ENCODE peak calls at places on chromosomes 16 and 17, in seven cellular contexts. Z is GM12878, A is H1, V is WTC11, G is HEK293T, J is HepG2, C is K562. O is an unnamed sample.

GRCh38 chr17:10631048-10631700 is 25.9 kb downstream of the MYH3 start:
- DNase-seq in Z (no peak), A (peak), V (peak), G (peak), J (no peak), C (peak), O (no peak)

GRCh38 chr17:11948791-11949190 is 48.5 kb downstream of the ZNF18 start:
- DNase-seq in Z (no peak), A (no peak), V (no peak), G (no peak), J (no peak), C (no peak), O (peak)

GRCh38 chr16:74291577-74292208 is 4.9 kb upstream of the PSMD7 start:
- DNase-seq in Z (no peak), A (no peak), V (no peak), G (no peak), J (no peak), C (no peak), O (no peak)

GRCh38 chr17:75998327-75998795 is 2.3 kb upstream of the CDK3 start:
- DNase-seq in Z (no peak), A (no peak), V (no peak), G (no peak), J (peak), C (no peak), O (no peak)

GRCh38 chr16:79508294-79508693 is 92.2 kb downstream of the MAF start:
- DNase-seq in Z (no peak), A (no peak), V (no peak), G (no peak), J (no peak), C (no peak), O (no peak)

GRCh38 chr17:29168079-29168758 is 12.0 kb downstream of the MYO18A start:
- DNase-seq in Z (no peak), A (no peak), V (no peak), G (no peak), J (no peak), C (no peak), O (no peak)

GRCh38 chr16:2483160-2483559 is 8.2 kb downstream of the TBC1D24 start:
- DNase-seq in Z (no peak), A (no peak), V (no peak), G (no peak), J (no peak), C (no peak), O (no peak)

GRCh38 chr16:81650982-81651562 is 128.0 kb upstream of the PLCG2 start:
- DNase-seq in Z (no peak), A (peak), V (peak), G (no peak), J (no peak), C (peak), O (no peak)

GRCh38 chr16:84726079-84726669 is 26.4 kb downstream of the USP10 start:
- DNase-seq in Z (no peak), A (peak), V (peak), G (peak), J (peak), C (peak), O (peak)

GRCh38 chr17:31492880-31493655 is 101.6 kb downstream of the RAB11FIP4 start:
- DNase-seq in Z (peak), A (no peak), V (no peak), G (no peak), J (no peak), C (peak), O (no peak)

GRCh38 chr17:31825961-31826691 is 32.9 kb downstream of the COPRS start:
- DNase-seq in Z (no peak), A (no peak), V (no peak), G (no peak), J (no peak), C (no peak), O (no peak)

GRCh38 chr16:80569440-80570105 is 28.8 kb downstream of the DYNLRB2 start:
- DNase-seq in Z (no peak), A (no peak), V (no peak), G (no peak), J (no peak), C (peak), O (no peak)

GRCh38 chr16:1290860-1291575 is 18.4 kb upstream of the UBE2I start:
- DNase-seq in Z (no peak), A (no peak), V (no peak), G (no peak), J (peak), C (no peak), O (no peak)

GRCh38 chr17:55347341-55347740 is 74.3 kb downstream of the MMD start:
- DNase-seq in Z (no peak), A (no peak), V (no peak), G (no peak), J (no peak), C (no peak), O (no peak)

GRCh38 chr17:55346658-55347057 is 75.0 kb downstream of the MMD start:
- DNase-seq in Z (no peak), A (no peak), V (no peak), G (no peak), J (no peak), C (no peak), O (no peak)

GRCh38 chr17:55351027-55351625 is 70.5 kb downstream of the MMD start:
- DNase-seq in Z (no peak), A (no peak), V (no peak), G (no peak), J (no peak), C (no peak), O (no peak)

GRCh38 chr17:55345132-55345531 is 76.5 kb downstream of the MMD start:
- DNase-seq in Z (no peak), A (no peak), V (no peak), G (no peak), J (no peak), C (no peak), O (no peak)

GRCh38 chr17:55348749-55349354 is 72.8 kb downstream of the MMD start:
- DNase-seq in Z (no peak), A (peak), V (peak), G (peak), J (peak), C (peak), O (peak)
- TF ChIP-seq SP1 in Z (no peak), A (no peak), V (no peak), G (no peak), J (peak), C (no peak), O (no peak)

DNA sequence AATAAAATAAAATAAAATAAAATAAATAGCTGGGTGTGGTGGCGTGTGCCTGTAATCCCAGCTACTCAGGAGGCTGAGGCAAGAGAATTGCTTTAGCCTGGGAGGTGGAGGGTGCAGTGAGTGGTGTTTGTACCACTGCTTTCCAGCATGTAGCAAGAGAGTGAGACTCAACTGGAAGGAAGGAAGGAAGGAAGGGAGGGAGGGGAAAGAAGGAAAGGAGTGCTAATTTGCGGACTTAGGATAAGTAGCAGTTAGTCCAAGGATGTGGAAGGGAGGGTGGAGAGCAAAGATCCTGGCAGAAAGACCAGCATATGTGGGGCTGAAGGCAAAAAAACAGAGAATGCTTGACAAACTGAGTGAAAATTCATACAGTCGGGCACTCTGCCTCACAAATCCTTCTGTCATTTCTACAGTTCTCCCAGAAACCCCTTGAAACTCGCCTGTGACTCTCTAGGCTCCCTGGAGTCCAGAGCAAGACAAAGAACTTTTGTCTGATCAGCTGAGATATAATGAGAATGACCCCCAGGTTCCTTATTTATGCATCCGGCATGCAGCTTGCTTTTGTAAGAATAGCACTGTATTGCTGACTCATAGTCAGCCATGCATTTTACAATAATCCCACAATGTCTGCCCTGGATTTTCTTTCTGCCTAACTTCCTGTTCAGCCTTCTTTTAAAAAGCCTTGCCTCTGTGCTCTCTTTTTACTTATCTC is 31.5 kb downstream of the CDK5RAP3 start:
- DNase-seq in Z (peak), A (no peak), V (no peak), G (no peak), J (peak), C (peak), O (no peak)
- TF ChIP-seq SP1 in Z (peak), A (no peak), V (no peak), G (no peak), J (no peak), C (no peak), O (peak)

DNA sequence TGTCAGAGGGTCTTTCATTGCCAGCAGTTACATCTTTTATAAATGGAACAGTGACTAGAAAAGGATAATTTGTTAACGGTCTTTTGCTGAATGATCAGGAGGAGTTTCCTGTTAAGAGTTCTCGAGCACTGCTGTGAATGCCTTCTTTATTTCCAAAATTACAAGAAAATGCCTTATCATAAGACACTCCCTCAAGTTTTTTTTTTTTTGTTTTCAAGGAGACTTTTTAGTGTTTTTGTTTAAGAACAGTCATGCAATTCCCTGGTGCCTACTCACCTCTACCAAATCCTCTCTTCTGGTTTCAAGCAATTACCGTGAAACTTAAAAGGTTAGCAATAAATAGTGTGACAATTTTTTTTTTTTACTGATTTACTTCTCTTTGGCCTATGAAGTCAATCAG is 19.0 kb upstream of the VWA3A start:
- DNase-seq in Z (no peak), A (no peak), V (no peak), G (no peak), J (no peak), C (no peak), O (no peak)
- TF ChIP-seq SP1 in Z (no peak), A (no peak), V (no peak), G (no peak), J (no peak), C (no peak), O (no peak)

GRCh38 chr17:17102176-17102575 is 59.9 kb downstream of the MPRIP start:
- DNase-seq in Z (no peak), A (no peak), V (no peak), G (no peak), J (no peak), C (no peak), O (no peak)

GRCh38 chr17:17096438-17097178 is 54.4 kb downstream of the MPRIP start:
- DNase-seq in Z (no peak), A (no peak), V (no peak), G (no peak), J (peak), C (no peak), O (no peak)

GRCh38 chr17:17103160-17103559 is 60.9 kb downstream of the MPRIP start:
- DNase-seq in Z (no peak), A (no peak), V (no peak), G (no peak), J (peak), C (no peak), O (no peak)

GRCh38 chr17:17097763-17098345 is 55.6 kb downstream of the MPRIP start:
- DNase-seq in Z (no peak), A (no peak), V (no peak), G (no peak), J (no peak), C (no peak), O (no peak)

GRCh38 chr17:17098426-17099035 is 56.3 kb downstream of the MPRIP start:
- DNase-seq in Z (no peak), A (no peak), V (no peak), G (no peak), J (no peak), C (no peak), O (no peak)
- TF ChIP-seq SP1 in Z (no peak), A (no peak), V (no peak), G (no peak), J (no peak), C (no peak), O (no peak)

GRCh38 chr17:57890857-57891232 is 41.0 kb upstream of the MRPS23 start:
- DNase-seq in Z (no peak), A (no peak), V (no peak), G (no peak), J (no peak), C (no peak), O (no peak)
- TF ChIP-seq SP1 in Z (no peak), A (no peak), V (no peak), G (no peak), J (no peak), C (no peak), O (no peak)

GRCh38 chr17:41049110-41049509 is 2.0 kb upstream of the KRTAP2-1 start:
- DNase-seq in Z (no peak), A (no peak), V (no peak), G (no peak), J (peak), C (no peak), O (no peak)
- TF ChIP-seq SP1 in Z (no peak), A (no peak), V (no peak), G (no peak), J (no peak), C (no peak), O (no peak)

GRCh38 chr17:82003411-82004381 is 19.0 kb downstream of the CENPX start:
- DNase-seq in Z (no peak), A (peak), V (no peak), G (no peak), J (peak), C (no peak), O (peak)
- TF ChIP-seq SP1 in Z (no peak), A (no peak), V (no peak), G (no peak), J (peak), C (no peak), O (peak)

GRCh38 chr17:27396941-27397340 is 59.3 kb upstream of the KSR1 start:
- DNase-seq in Z (no peak), A (no peak), V (no peak), G (no peak), J (no peak), C (no peak), O (no peak)
- TF ChIP-seq SP1 in Z (no peak), A (no peak), V (no peak), G (no peak), J (no peak), C (no peak), O (no peak)

O was measured in HCT116.